ENCODE peak calls at places on chromosome 9, in five cellular contexts. Q is uterus, D is choroid plexus epithelial cell, H is pancreas, V is ascending aorta. C is an unnamed sample.
A peak's percentile ranks its signal among the peaks of the same experiment; 100 is the strongest.

GRCh38 chr9:95494416-95495371 is 22.1 kb downstream of the PTCH1 start:
- DNase-seq in Q (no peak), D (no peak), H (peak; percentile 69), V (no peak), C (peak; percentile 10)

GRCh38 chr9:79939819-79940218 is 368.1 kb downstream of the TLE4 start:
- DNase-seq in Q (no peak), D (no peak), H (no peak), V (no peak), C (no peak)

GRCh38 chr9:95459218-95459617 is 57.6 kb downstream of the PTCH1 start:
- DNase-seq in Q (no peak), D (no peak), H (no peak), V (no peak), C (no peak)

GRCh38 chr9:2859776-2860379 is 16.0 kb upstream of the PUM3 start:
- DNase-seq in Q (no peak), D (peak; percentile 75), H (no peak), V (no peak), C (peak; percentile 50)

GRCh38 chr9:27261517-27262211 is 35.3 kb downstream of the EQTN start:
- DNase-seq in Q (no peak), D (peak; percentile 51), H (no peak), V (no peak), C (no peak)

GRCh38 chr9:80175286-80175906 is 603.6 kb downstream of the TLE4 start:
- DNase-seq in Q (no peak), D (peak; percentile 75), H (no peak), V (no peak), C (peak; percentile 67)

GRCh38 chr9:65411336-65411735 is 126.3 kb upstream of the FOXD4L5 start:
- DNase-seq in Q (no peak), D (no peak), H (no peak), V (no peak), C (no peak)

GRCh38 chr9:110160163-110160562 is 47.8 kb downstream of the C9orf152 start:
- DNase-seq in Q (no peak), D (peak; percentile 60), H (no peak), V (no peak), C (no peak)

GRCh38 chr9:77602852-77603251 is 45.3 kb downstream of the GNA14 start:
- DNase-seq in Q (no peak), D (no peak), H (no peak), V (no peak), C (no peak)

GRCh38 chr9:122360891-122361290 is 9.9 kb upstream of the PTGS1 start:
- DNase-seq in Q (no peak), D (no peak), H (no peak), V (no peak), C (no peak)

GRCh38 chr9:86577420-86578333 is 223.5 kb upstream of the TUT7 start:
- DNase-seq in Q (no peak), D (no peak), H (no peak), V (no peak), C (no peak)

GRCh38 chr9:135520916-135521607 is at the start of gene LCN1:
- DNase-seq in Q (no peak), D (no peak), H (no peak), V (no peak), C (no peak)

GRCh38 chr9:125929846-125930245 is 182.7 kb downstream of the PBX3 start:
- DNase-seq in Q (no peak), D (no peak), H (no peak), V (no peak), C (peak; percentile 17)

GRCh38 chr9:124190761-124191160 is 67.0 kb upstream of the NEK6 start:
- DNase-seq in Q (no peak), D (no peak), H (no peak), V (no peak), C (no peak)

GRCh38 chr9:114093031-114093471 is 6.0 kb downstream of the KIF12 start:
- DNase-seq in Q (no peak), D (no peak), H (no peak), V (no peak), C (no peak)

GRCh38 chr9:136095495-136096058 is 488 bp upstream of the NACC2 start:
- DNase-seq in Q (no peak), D (peak; percentile 39), H (no peak), V (no peak), C (no peak)

GRCh38 chr9:70113403-70114022 is 69.9 kb downstream of the MAMDC2 start:
- DNase-seq in Q (peak; percentile 59), D (peak; percentile 86), H (no peak), V (no peak), C (peak; percentile 74)

GRCh38 chr9:79020266-79020665 is 551.5 kb upstream of the TLE4 start:
- DNase-seq in Q (no peak), D (no peak), H (no peak), V (no peak), C (no peak)

GRCh38 chr9:71921190-71921814 is 9.9 kb downstream of the C9orf85 start:
- DNase-seq in Q (no peak), D (no peak), H (no peak), V (no peak), C (no peak)

GRCh38 chr9:38001430-38001829 is 67.6 kb downstream of the SHB start:
- DNase-seq in Q (no peak), D (no peak), H (peak; percentile 19), V (no peak), C (no peak)

GRCh38 chr9:136947955-136948510 is 3.0 kb downstream of the C8G start:
- DNase-seq in Q (no peak), D (peak; percentile 51), H (peak; percentile 61), V (no peak), C (peak; percentile 10)

GRCh38 chr9:131397100-131397790 is 3.4 kb downstream of the PRRC2B start:
- DNase-seq in Q (no peak), D (peak; percentile 22), H (no peak), V (no peak), C (peak; percentile 60)

GRCh38 chr9:121369595-121370265 is at the start of gene STOM:
- DNase-seq in Q (peak; percentile 91), D (peak; percentile 80), H (peak; percentile 93), V (peak; percentile 73), C (peak; percentile 77)

GRCh38 chr9:69647804-69648203 is 24.4 kb downstream of the APBA1 start:
- DNase-seq in Q (no peak), D (no peak), H (no peak), V (no peak), C (no peak)

GRCh38 chr9:81250041-81250440 is 439.3 kb downstream of the TLE1 start:
- DNase-seq in Q (no peak), D (no peak), H (no peak), V (no peak), C (no peak)

GRCh38 chr9:123695391-123695790 is 234.5 kb downstream of the DENND1A start:
- DNase-seq in Q (no peak), D (no peak), H (no peak), V (no peak), C (no peak)

GRCh38 chr9:68507098-68507795 is 33.4 kb downstream of the TMEM252 start:
- DNase-seq in Q (peak; percentile 52), D (peak; percentile 72), H (no peak), V (no peak), C (peak; percentile 16)

GRCh38 chr9:127567119-127567897 is 44.8 kb upstream of the STXBP1 start:
- DNase-seq in Q (peak; percentile 56), D (no peak), H (peak; percentile 91), V (no peak), C (peak; percentile 41)

GRCh38 chr9:18910858-18911257 is 122.2 kb downstream of the SAXO1 start:
- DNase-seq in Q (no peak), D (peak; percentile 65), H (no peak), V (no peak), C (no peak)
- TF ChIP-seq CTCF in Q (no peak), D (peak; percentile 33), H (no peak), V (no peak), C (no peak)

GRCh38 chr9:14249527-14249926 is 64.4 kb downstream of the NFIB start:
- DNase-seq in Q (no peak), D (no peak), H (no peak), V (no peak), C (no peak)

GRCh38 chr9:14248149-14248548 is 65.8 kb downstream of the NFIB start:
- DNase-seq in Q (no peak), D (no peak), H (no peak), V (no peak), C (no peak)

GRCh38 chr9:14247577-14247976 is 66.4 kb downstream of the NFIB start:
- DNase-seq in Q (no peak), D (no peak), H (no peak), V (no peak), C (no peak)

GRCh38 chr9:14250779-14251145 is 63.2 kb downstream of the NFIB start:
- DNase-seq in Q (no peak), D (no peak), H (no peak), V (no peak), C (no peak)

GRCh38 chr9:14251146-14252071 is 62.5 kb downstream of the NFIB start:
- DNase-seq in Q (peak; percentile 50), D (peak; percentile 84), H (peak; percentile 93), V (peak; percentile 10), C (peak; percentile 87)
- H3K4me3 ChIP-seq in Q (no peak overlapping the region), D (peak overlapping the region; percentile 15), H (no peak overlapping the region), V (no peak overlapping the region), C (no peak overlapping the region)

DNA sequence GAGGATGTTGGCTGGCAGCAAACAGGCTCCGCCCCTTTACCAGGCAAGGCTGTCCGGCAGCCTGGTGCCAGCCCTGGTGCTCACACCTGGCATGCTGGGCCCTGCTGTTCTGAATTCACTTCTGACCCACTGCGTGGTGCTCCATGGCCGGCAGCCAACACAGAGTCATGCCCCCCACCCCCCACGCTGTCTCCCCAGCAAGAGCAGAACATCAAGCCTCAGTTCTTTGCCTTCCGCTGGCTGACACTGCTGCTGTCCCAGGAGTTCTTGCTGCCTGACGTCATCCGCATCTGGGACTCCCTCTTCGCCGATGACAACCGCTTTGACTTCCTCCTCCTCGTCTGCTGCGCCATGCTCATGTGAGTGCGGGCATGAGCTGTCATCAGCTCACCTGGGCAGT is 12.6 kb upstream of the ENDOG start:
- DNase-seq in Q (no peak), D (no peak), H (no peak), V (no peak), C (no peak)
- TF ChIP-seq CTCF in Q (no peak), D (no peak), H (no peak), V (no peak), C (no peak)

GRCh38 chr9:129867138-129868032 is 32.1 kb downstream of the USP20 start:
- DNase-seq in Q (no peak), D (no peak), H (no peak), V (no peak), C (no peak)

GRCh38 chr9:129868571-129869486 is 33.6 kb downstream of the USP20 start:
- DNase-seq in Q (no peak), D (no peak), H (peak; percentile 61), V (no peak), C (no peak)

GRCh38 chr9:129866373-129867137 is 31.3 kb downstream of the USP20 start:
- DNase-seq in Q (no peak), D (no peak), H (no peak), V (no peak), C (no peak)

GRCh38 chr9:129868033-129868395 is 32.8 kb downstream of the USP20 start:
- DNase-seq in Q (no peak), D (no peak), H (peak; percentile 69), V (no peak), C (no peak)

GRCh38 chr9:129869585-129870501 is 34.6 kb downstream of the USP20 start:
- DNase-seq in Q (no peak), D (no peak), H (no peak), V (no peak), C (no peak)
- H3K4me3 ChIP-seq in Q (no peak overlapping the region), D (no peak overlapping the region), H (no peak overlapping the region), V (no peak overlapping the region), C (no peak overlapping the region)

C was measured in astrocyte of the spinal cord.